ENCODE peak calls at places on chromosome 19, in ten cellular contexts. F is PC-3; M is left ventricle myocardium inferior; D is HFF-Myc; B is tibial artery; H is hypothalamus; E is SHP77; J is dermis microvascular lymphatic vessel endothelial cell; R is cardiac fibroblast; C is activated CD4-positive, CD25-positive, alpha-beta regulatory T cell treated with anti-CD3 and anti-CD28 coated beads, Interleukin-2, amount 50 U/mL, for 16 hours. K is an unnamed sample.

GRCh38 chr19:5337886-5338595 is 2.6 kb downstream of the PTPRS start:
- DNase-seq in F (no peak), M (no peak), D (no peak), B (no peak), H (no peak), E (no peak), J (no peak), R (no peak), C (no peak), K (no peak)

GRCh38 chr19:38197937-38198704 is 25.9 kb downstream of the DPF1 start:
- DNase-seq in F (no peak), M (no peak), D (no peak), B (no peak), H (no peak), E (no peak), J (no peak), R (no peak), C (no peak), K (no peak)

GRCh38 chr19:11361037-11361770 is 6.0 kb downstream of the PLPPR2 start:
- DNase-seq in F (no peak), M (no peak), D (no peak), B (no peak), H (no peak), E (no peak), J (peak), R (no peak), C (no peak), K (no peak)

GRCh38 chr19:31285744-31286143 is 63.5 kb downstream of the TSHZ3 start:
- DNase-seq in F (no peak), M (no peak), D (no peak), B (no peak), H (no peak), E (no peak), J (no peak), R (peak), C (no peak), K (no peak)

GRCh38 chr19:42075364-42075615 is 676 bp upstream of the ZNF574 start:
- DNase-seq in F (no peak), M (no peak), D (no peak), B (no peak), H (no peak), E (no peak), J (no peak), R (peak), C (no peak), K (no peak)

GRCh38 chr19:3405261-3405653 is 38.9 kb downstream of the NFIC start:
- DNase-seq in F (no peak), M (no peak), D (no peak), B (no peak), H (no peak), E (no peak), J (no peak), R (no peak), C (no peak), K (no peak)

GRCh38 chr19:14843587-14843986 is 5.1 kb downstream of the OR7A10 start:
- DNase-seq in F (no peak), M (no peak), D (no peak), B (no peak), H (no peak), E (no peak), J (no peak), R (no peak), C (no peak), K (no peak)

GRCh38 chr19:6516018-6516658 is 14.0 kb upstream of the TUBB4A start:
- DNase-seq in F (peak), M (peak), D (peak), B (peak), H (peak), E (peak), J (peak), R (peak), C (peak), K (peak)

GRCh38 chr19:34808566-34808965 is 35.6 kb upstream of the ZNF599 start:
- DNase-seq in F (peak), M (no peak), D (peak), B (no peak), H (no peak), E (no peak), J (peak), R (peak), C (no peak), K (no peak)

GRCh38 chr19:18543814-18544475 is 572 bp upstream of the FKBP8 start:
- DNase-seq in F (peak), M (no peak), D (no peak), B (no peak), H (no peak), E (peak), J (peak), R (peak), C (peak), K (peak)